ENCODE peak calls at places on chromosomes 5 and 9, in nine cellular contexts. One of them, this sample, is unnamed.

GRCh38 chr9:219670-220365 is 5.2 kb downstream of the DOCK8 start:
- DNase-seq in IMR-90: no peak
- DNase-seq in stomach: no peak
- DNase-seq in choroid plexus epithelial cell: no peak
- DNase-seq in lower lobe of right lung: peak
- DNase-seq in foreskin fibroblast: no peak
- DNase-seq in Peyer's patch: no peak
- DNase-seq in prostate gland: no peak
- DNase-seq in fibroblast of pulmonary artery: no peak
- DNase-seq in this sample: no peak

GRCh38 chr9:98409637-98410173 is 154.3 kb upstream of the TBC1D2 start:
- DNase-seq in foreskin fibroblast: no peak
- DNase-seq in prostate gland: no peak
- DNase-seq in IMR-90: no peak
- DNase-seq in lower lobe of right lung: no peak
- DNase-seq in Peyer's patch: peak
- DNase-seq in choroid plexus epithelial cell: no peak
- DNase-seq in fibroblast of pulmonary artery: no peak
- DNase-seq in stomach: no peak
- DNase-seq in this sample: no peak

GRCh38 chr9:81531511-81531910 is 157.8 kb downstream of the TLE1 start:
- DNase-seq in foreskin fibroblast: no peak
- DNase-seq in Peyer's patch: no peak
- DNase-seq in stomach: no peak
- DNase-seq in prostate gland: peak
- DNase-seq in fibroblast of pulmonary artery: no peak
- DNase-seq in choroid plexus epithelial cell: no peak
- DNase-seq in IMR-90: no peak
- DNase-seq in lower lobe of right lung: no peak
- DNase-seq in this sample: no peak

GRCh38 chr5:172868924-172869565 is 35.0 kb downstream of the ERGIC1 start:
- DNase-seq in stomach: peak
- DNase-seq in Peyer's patch: no peak
- DNase-seq in fibroblast of pulmonary artery: peak
- DNase-seq in foreskin fibroblast: peak
- DNase-seq in lower lobe of right lung: peak
- DNase-seq in IMR-90: peak
- DNase-seq in prostate gland: peak
- DNase-seq in choroid plexus epithelial cell: peak
- DNase-seq in this sample: peak

GRCh38 chr9:104748359-104749031 is 1.0 kb downstream of the NIPSNAP3A start:
- DNase-seq in stomach: no peak
- DNase-seq in prostate gland: no peak
- DNase-seq in foreskin fibroblast: peak
- DNase-seq in Peyer's patch: no peak
- DNase-seq in IMR-90: peak
- DNase-seq in lower lobe of right lung: no peak
- DNase-seq in fibroblast of pulmonary artery: peak
- DNase-seq in choroid plexus epithelial cell: peak
- DNase-seq in this sample: peak

GRCh38 chr5:140402258-140403074 is 833 bp downstream of the ANKHD1 start:
- DNase-seq in choroid plexus epithelial cell: peak
- DNase-seq in IMR-90: peak
- DNase-seq in Peyer's patch: peak
- DNase-seq in prostate gland: peak
- DNase-seq in foreskin fibroblast: peak
- DNase-seq in fibroblast of pulmonary artery: peak
- DNase-seq in lower lobe of right lung: peak
- DNase-seq in stomach: peak
- DNase-seq in this sample: peak

GRCh38 chr9:35736201-35736633 is 3.8 kb downstream of the CREB3 start:
- DNase-seq in choroid plexus epithelial cell: peak
- DNase-seq in lower lobe of right lung: peak
- DNase-seq in IMR-90: peak
- DNase-seq in fibroblast of pulmonary artery: peak
- DNase-seq in stomach: peak
- DNase-seq in prostate gland: peak
- DNase-seq in foreskin fibroblast: peak
- DNase-seq in Peyer's patch: peak
- DNase-seq in this sample: peak

GRCh38 chr5:14399054-14399657 is 182.4 kb upstream of the OTULINL start:
- DNase-seq in prostate gland: peak
- DNase-seq in stomach: no peak
- DNase-seq in Peyer's patch: no peak
- DNase-seq in IMR-90: peak
- DNase-seq in choroid plexus epithelial cell: peak
- DNase-seq in fibroblast of pulmonary artery: peak
- DNase-seq in lower lobe of right lung: no peak
- DNase-seq in foreskin fibroblast: peak
- DNase-seq in this sample: peak

GRCh38 chr9:113785334-113785733 is 90.8 kb upstream of the ZNF618 start:
- DNase-seq in prostate gland: peak
- DNase-seq in choroid plexus epithelial cell: no peak
- DNase-seq in stomach: peak
- DNase-seq in foreskin fibroblast: no peak
- DNase-seq in Peyer's patch: no peak
- DNase-seq in IMR-90: no peak
- DNase-seq in lower lobe of right lung: peak
- DNase-seq in fibroblast of pulmonary artery: no peak
- DNase-seq in this sample: no peak

GRCh38 chr5:172607213-172607793 is 33.8 kb upstream of the NEURL1B start:
- DNase-seq in IMR-90: peak
- DNase-seq in lower lobe of right lung: no peak
- DNase-seq in foreskin fibroblast: no peak
- DNase-seq in stomach: no peak
- DNase-seq in fibroblast of pulmonary artery: peak
- DNase-seq in Peyer's patch: no peak
- DNase-seq in choroid plexus epithelial cell: peak
- DNase-seq in prostate gland: no peak
- DNase-seq in this sample: peak

GRCh38 chr9:37262410-37262809 is 142.0 kb downstream of the ZCCHC7 start:
- DNase-seq in foreskin fibroblast: peak
- DNase-seq in lower lobe of right lung: no peak
- DNase-seq in choroid plexus epithelial cell: peak
- DNase-seq in IMR-90: peak
- DNase-seq in stomach: no peak
- DNase-seq in Peyer's patch: no peak
- DNase-seq in fibroblast of pulmonary artery: peak
- DNase-seq in prostate gland: no peak
- DNase-seq in this sample: peak

GRCh38 chr9:133705576-133705975 is 32.6 kb downstream of the SARDH start:
- DNase-seq in foreskin fibroblast: no peak
- DNase-seq in IMR-90: no peak
- DNase-seq in prostate gland: no peak
- DNase-seq in fibroblast of pulmonary artery: no peak
- DNase-seq in choroid plexus epithelial cell: no peak
- DNase-seq in Peyer's patch: no peak
- DNase-seq in stomach: no peak
- DNase-seq in lower lobe of right lung: no peak
- DNase-seq in this sample: no peak

GRCh38 chr9:36924071-36924470 is 110.0 kb downstream of the PAX5 start:
- DNase-seq in prostate gland: no peak
- DNase-seq in foreskin fibroblast: peak
- DNase-seq in stomach: no peak
- DNase-seq in choroid plexus epithelial cell: peak
- DNase-seq in IMR-90: peak
- DNase-seq in lower lobe of right lung: no peak
- DNase-seq in Peyer's patch: no peak
- DNase-seq in fibroblast of pulmonary artery: peak
- DNase-seq in this sample: peak

GRCh38 chr5:125465703-125466102 is 719.3 kb upstream of the ZNF608 start:
- DNase-seq in fibroblast of pulmonary artery: no peak
- DNase-seq in stomach: no peak
- DNase-seq in IMR-90: no peak
- DNase-seq in prostate gland: no peak
- DNase-seq in lower lobe of right lung: no peak
- DNase-seq in Peyer's patch: no peak
- DNase-seq in foreskin fibroblast: no peak
- DNase-seq in choroid plexus epithelial cell: no peak
- DNase-seq in this sample: no peak

GRCh38 chr9:93080406-93080805 is 15.6 kb upstream of the CARD19 start:
- DNase-seq in IMR-90: no peak
- DNase-seq in foreskin fibroblast: no peak
- DNase-seq in stomach: no peak
- DNase-seq in prostate gland: no peak
- DNase-seq in choroid plexus epithelial cell: no peak
- DNase-seq in fibroblast of pulmonary artery: no peak
- DNase-seq in lower lobe of right lung: peak
- DNase-seq in Peyer's patch: no peak
- DNase-seq in this sample: no peak

GRCh38 chr5:78691073-78691960 is 42.7 kb upstream of the LHFPL2 start:
- DNase-seq in fibroblast of pulmonary artery: no peak
- DNase-seq in foreskin fibroblast: no peak
- DNase-seq in lower lobe of right lung: no peak
- DNase-seq in IMR-90: no peak
- DNase-seq in prostate gland: no peak
- DNase-seq in stomach: no peak
- DNase-seq in choroid plexus epithelial cell: peak
- DNase-seq in Peyer's patch: no peak
- DNase-seq in this sample: no peak

GRCh38 chr5:91384671-91385430 is 1.7 kb upstream of the ARRDC3 start:
- DNase-seq in stomach: peak
- DNase-seq in prostate gland: peak
- DNase-seq in fibroblast of pulmonary artery: peak
- DNase-seq in Peyer's patch: peak
- DNase-seq in choroid plexus epithelial cell: peak
- DNase-seq in IMR-90: peak
- DNase-seq in lower lobe of right lung: no peak
- DNase-seq in foreskin fibroblast: peak
- DNase-seq in this sample: peak

GRCh38 chr5:101424530-101425175 is 521.6 kb upstream of the ST8SIA4 start:
- DNase-seq in lower lobe of right lung: no peak
- DNase-seq in Peyer's patch: no peak
- DNase-seq in foreskin fibroblast: peak
- DNase-seq in fibroblast of pulmonary artery: peak
- DNase-seq in IMR-90: peak
- DNase-seq in choroid plexus epithelial cell: peak
- DNase-seq in stomach: no peak
- DNase-seq in prostate gland: no peak
- DNase-seq in this sample: peak

GRCh38 chr9:113274474-113275146 is 762 bp downstream of the CDC26 start:
- DNase-seq in lower lobe of right lung: no peak
- DNase-seq in IMR-90: peak
- DNase-seq in stomach: no peak
- DNase-seq in Peyer's patch: no peak
- DNase-seq in foreskin fibroblast: peak
- DNase-seq in choroid plexus epithelial cell: peak
- DNase-seq in prostate gland: peak
- DNase-seq in fibroblast of pulmonary artery: peak
- DNase-seq in this sample: peak

DNA sequence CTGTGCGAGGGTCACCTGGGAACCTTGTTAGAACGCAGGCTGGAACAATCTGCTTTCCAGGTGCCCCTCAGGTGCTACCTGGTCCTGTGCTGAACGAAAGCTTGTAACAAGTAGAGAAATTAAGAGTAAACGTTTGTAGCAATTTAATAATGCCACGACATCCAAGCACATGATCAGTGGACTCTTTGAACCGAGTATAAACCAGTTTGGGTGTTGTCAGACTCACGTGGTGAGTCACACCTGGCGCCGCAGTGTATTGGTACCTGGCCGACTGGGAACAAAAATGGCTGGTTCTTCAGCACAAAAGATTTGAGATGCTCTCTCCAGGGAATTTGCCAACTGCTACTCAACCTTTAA is 913 bp upstream of the MYO10 start:
- DNase-seq in fibroblast of pulmonary artery: no peak
- DNase-seq in choroid plexus epithelial cell: no peak
- DNase-seq in IMR-90: no peak
- DNase-seq in lower lobe of right lung: peak
- DNase-seq in foreskin fibroblast: no peak
- DNase-seq in stomach: peak
- DNase-seq in Peyer's patch: no peak
- DNase-seq in prostate gland: peak
- DNase-seq in this sample: no peak
- H3K4me3 ChIP-seq in fibroblast of pulmonary artery: peak
- H3K4me3 ChIP-seq in choroid plexus epithelial cell: peak
- H3K4me3 ChIP-seq in IMR-90: peak
- H3K4me3 ChIP-seq in lower lobe of right lung: peak
- H3K4me3 ChIP-seq in foreskin fibroblast: peak
- H3K4me3 ChIP-seq in stomach: peak
- H3K4me3 ChIP-seq in Peyer's patch: peak
- H3K4me3 ChIP-seq in prostate gland: peak
- H3K4me3 ChIP-seq in this sample: peak

DNA sequence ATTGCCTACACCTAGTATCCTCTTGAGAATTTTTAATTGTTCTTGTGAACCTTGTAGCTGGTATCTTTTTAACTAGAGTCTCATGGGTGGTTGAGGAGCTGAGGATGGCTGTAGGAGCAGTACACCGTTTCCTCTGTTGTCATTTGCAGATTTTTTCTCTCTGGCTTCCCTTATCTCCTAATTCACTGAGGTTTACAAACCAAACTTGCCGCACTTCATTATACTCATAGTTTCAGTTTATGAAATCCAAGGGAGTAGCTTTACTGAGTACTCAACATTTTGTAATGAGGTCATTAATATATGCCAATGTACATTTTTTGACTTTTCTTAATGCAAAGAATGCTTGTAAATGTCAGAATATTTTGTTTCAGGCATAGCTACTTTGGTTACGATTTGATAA is 154.2 kb downstream of the CCDC171 start:
- DNase-seq in prostate gland: no peak
- DNase-seq in choroid plexus epithelial cell: no peak
- DNase-seq in IMR-90: peak
- DNase-seq in fibroblast of pulmonary artery: no peak
- DNase-seq in foreskin fibroblast: no peak
- DNase-seq in stomach: no peak
- DNase-seq in Peyer's patch: no peak
- DNase-seq in lower lobe of right lung: no peak
- DNase-seq in this sample: no peak
- TF ChIP-seq CTCF in prostate gland: no peak
- TF ChIP-seq CTCF in choroid plexus epithelial cell: no peak
- TF ChIP-seq CTCF in IMR-90: no peak
- TF ChIP-seq CTCF in fibroblast of pulmonary artery: no peak
- TF ChIP-seq CTCF in foreskin fibroblast: no peak
- TF ChIP-seq CTCF in stomach: no peak
- TF ChIP-seq CTCF in Peyer's patch: no peak
- TF ChIP-seq CTCF in lower lobe of right lung: no peak
- TF ChIP-seq CTCF in this sample: no peak

DNA sequence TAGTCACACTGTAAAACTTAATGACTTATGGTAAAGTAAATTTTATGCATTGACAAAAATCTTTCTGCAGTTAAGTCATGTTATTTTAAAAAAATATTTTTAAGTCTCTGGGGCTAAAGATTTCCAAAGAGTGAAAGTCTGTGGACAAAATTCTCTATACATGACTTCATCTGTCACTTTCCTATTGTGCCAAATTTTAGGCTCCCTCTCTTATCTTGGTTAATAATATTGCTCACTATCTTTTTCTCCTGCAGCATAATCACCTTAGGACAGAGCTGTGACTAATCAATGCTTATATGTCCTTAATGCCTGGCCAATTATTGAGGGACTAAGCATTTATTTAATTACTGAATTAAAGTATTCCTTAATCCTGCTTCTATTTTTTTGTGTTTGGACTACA is 15.2 kb downstream of the LURAP1L start:
- DNase-seq in foreskin fibroblast: no peak
- DNase-seq in stomach: no peak
- DNase-seq in choroid plexus epithelial cell: no peak
- DNase-seq in lower lobe of right lung: no peak
- DNase-seq in fibroblast of pulmonary artery: no peak
- DNase-seq in IMR-90: no peak
- DNase-seq in Peyer's patch: no peak
- DNase-seq in prostate gland: no peak
- DNase-seq in this sample: peak
- H3K4me3 ChIP-seq in foreskin fibroblast: no peak
- H3K4me3 ChIP-seq in stomach: no peak
- H3K4me3 ChIP-seq in choroid plexus epithelial cell: no peak
- H3K4me3 ChIP-seq in lower lobe of right lung: no peak
- H3K4me3 ChIP-seq in fibroblast of pulmonary artery: no peak
- H3K4me3 ChIP-seq in IMR-90: no peak
- H3K4me3 ChIP-seq in Peyer's patch: no peak
- H3K4me3 ChIP-seq in prostate gland: no peak
- H3K4me3 ChIP-seq in this sample: no peak

GRCh38 chr5:57626703-57627102 is 144.1 kb upstream of the ACTBL2 start:
- DNase-seq in IMR-90: no peak
- DNase-seq in foreskin fibroblast: no peak
- DNase-seq in stomach: no peak
- DNase-seq in prostate gland: no peak
- DNase-seq in lower lobe of right lung: no peak
- DNase-seq in Peyer's patch: no peak
- DNase-seq in fibroblast of pulmonary artery: peak
- DNase-seq in choroid plexus epithelial cell: peak
- DNase-seq in this sample: peak
- TF ChIP-seq CTCF in IMR-90: no peak
- TF ChIP-seq CTCF in foreskin fibroblast: no peak
- TF ChIP-seq CTCF in stomach: no peak
- TF ChIP-seq CTCF in prostate gland: no peak
- TF ChIP-seq CTCF in lower lobe of right lung: no peak
- TF ChIP-seq CTCF in Peyer's patch: no peak
- TF ChIP-seq CTCF in fibroblast of pulmonary artery: no peak
- TF ChIP-seq CTCF in choroid plexus epithelial cell: no peak
- TF ChIP-seq CTCF in this sample: no peak